ENCODE peak calls at places on chromosomes 12 and 14, in eight cellular contexts. I, A, L, U, C, X, H and N are unnamed samples.

GRCh38 chr12:103312742-103313354 is 182.9 kb downstream of the C12orf42 start:
- DNase-seq in A (no peak), U (no peak), H (no peak), L (no peak), X (no peak), C (no peak), I (no peak), N (no peak)

GRCh38 chr12:29278673-29279420 is 102.1 kb downstream of the ERGIC2 start:
- DNase-seq in C (no peak), X (peak), H (no peak), A (peak), L (no peak), I (no peak), U (no peak), N (no peak)

GRCh38 chr12:21998782-21999181 is 47.2 kb upstream of the CMAS start:
- DNase-seq in A (no peak), X (no peak), I (no peak), H (no peak), U (no peak), L (no peak), C (no peak), N (no peak)

GRCh38 chr12:109736552-109737108 is 23.0 kb downstream of the FAM222A start:
- DNase-seq in C (no peak), H (peak), L (peak), I (peak), X (peak), A (peak), U (peak), N (no peak)

GRCh38 chr12:88202500-88202899 is 60.4 kb downstream of the TMTC3 start:
- DNase-seq in I (no peak), L (no peak), H (no peak), X (peak), C (no peak), U (no peak), A (peak), N (no peak)

GRCh38 chr14:68492889-68493288 is 300.0 kb downstream of the ZFP36L1 start:
- DNase-seq in X (no peak), I (no peak), U (no peak), C (no peak), H (no peak), L (no peak), A (no peak), N (no peak)

GRCh38 chr12:109764776-109765492 is 51.3 kb downstream of the FAM222A start:
- DNase-seq in C (no peak), X (no peak), H (peak), U (peak), L (no peak), I (no peak), A (no peak), N (no peak)

GRCh38 chr12:109387425-109388166 is 39.9 kb downstream of the MYO1H start:
- DNase-seq in I (no peak), H (no peak), X (peak), U (no peak), A (peak), C (peak), L (no peak), N (no peak)

GRCh38 chr14:102545461-102546265 is 36.1 kb upstream of the ANKRD9 start:
- DNase-seq in C (no peak), A (no peak), L (no peak), U (no peak), X (peak), I (no peak), H (no peak), N (no peak)

GRCh38 chr12:76025601-76026575 is 5.7 kb downstream of the PHLDA1 start:
- DNase-seq in C (no peak), X (peak), H (no peak), I (no peak), A (peak), L (no peak), U (no peak), N (no peak)

GRCh38 chr12:401235-402126 is at the start of gene CCDC77:
- DNase-seq in X (peak), A (peak), L (peak), U (peak), C (peak), I (peak), H (peak), N (peak)

GRCh38 chr14:77965919-77966435 is 166.1 kb downstream of the ADCK1 start:
- DNase-seq in U (no peak), H (peak), C (peak), I (peak), L (no peak), A (peak), X (peak), N (peak)

GRCh38 chr12:53430116-53430515 is 6.5 kb downstream of the AMHR2 start:
- DNase-seq in U (peak), X (no peak), A (no peak), H (no peak), L (no peak), I (no peak), C (no peak), N (no peak)

GRCh38 chr12:12822886-12823285 is 9.7 kb downstream of the DDX47 start:
- DNase-seq in U (no peak), H (no peak), I (no peak), L (no peak), X (no peak), C (no peak), A (no peak), N (no peak)

GRCh38 chr12:57627504-57628279 is 5.3 kb downstream of the B4GALNT1 start:
- DNase-seq in C (no peak), I (peak), A (no peak), L (no peak), U (peak), H (no peak), X (no peak), N (peak)

GRCh38 chr12:103571286-103571685 is 15.8 kb upstream of the STAB2 start:
- DNase-seq in X (no peak), U (no peak), C (no peak), A (no peak), I (peak), L (peak), H (peak), N (no peak)

GRCh38 chr12:131030472-131031328 is 77.0 kb downstream of the ADGRD1 start:
- DNase-seq in X (no peak), I (no peak), L (peak), U (no peak), H (no peak), A (no peak), C (no peak), N (no peak)

GRCh38 chr12:11513288-11513687 is 117.9 kb upstream of the PRB2 start:
- DNase-seq in I (no peak), U (no peak), H (no peak), X (peak), A (no peak), C (no peak), L (no peak), N (no peak)

GRCh38 chr12:123670882-123671728 is at the start of gene TCTN2:
- DNase-seq in A (peak), U (peak), H (peak), I (peak), C (peak), X (peak), L (peak), N (peak)

GRCh38 chr12:48291511-48291910 is 59.2 kb downstream of the ZNF641 start:
- DNase-seq in C (no peak), L (no peak), U (no peak), H (no peak), I (no peak), A (no peak), X (no peak), N (no peak)

GRCh38 chr12:13450231-13451080 is 253.9 kb downstream of the EMP1 start:
- DNase-seq in A (no peak), I (no peak), X (no peak), U (no peak), L (no peak), H (no peak), C (no peak), N (no peak)

GRCh38 chr14:73888460-73888725 is 1.7 kb downstream of the ZNF410 start:
- DNase-seq in A (peak), L (no peak), X (peak), C (no peak), H (no peak), I (no peak), U (no peak), N (no peak)

GRCh38 chr12:68411371-68411770 is 79.2 kb upstream of the MDM1 start:
- DNase-seq in H (no peak), I (no peak), X (no peak), C (no peak), U (no peak), L (no peak), A (no peak), N (no peak)

GRCh38 chr12:111687255-111687654 is 1.4 kb downstream of the ACAD10 start:
- DNase-seq in I (no peak), C (peak), L (no peak), H (no peak), X (no peak), U (no peak), A (no peak), N (no peak)
- TF ChIP-seq CTCF in I (no peak), C (peak), L (no peak), H (no peak), X (no peak), U (no peak), A (no peak), N (peak)

GRCh38 chr12:107027304-107028053 is 40.5 kb upstream of the MTERF2 start:
- DNase-seq in H (no peak), I (peak), L (no peak), X (peak), A (peak), C (no peak), U (no peak), N (no peak)
- TF ChIP-seq CTCF in H (no peak), I (no peak), L (no peak), X (no peak), A (no peak), C (no peak), U (no peak), N (no peak)

GRCh38 chr12:129911437-129912049 is 7.7 kb upstream of the TMEM132D start:
- DNase-seq in C (peak), H (peak), U (no peak), A (no peak), X (peak), I (peak), L (peak), N (no peak)
- TF ChIP-seq CTCF in C (peak), H (peak), U (peak), A (no peak), X (peak), I (peak), L (peak), N (peak)

GRCh38 chr14:23725528-23725927 is 89.4 kb downstream of the DHRS2 start:
- DNase-seq in L (no peak), X (no peak), I (no peak), C (no peak), U (no peak), A (no peak), H (no peak), N (no peak)

GRCh38 chr14:23725980-23726746 is 90.0 kb downstream of the DHRS2 start:
- DNase-seq in A (no peak), C (no peak), X (no peak), H (no peak), I (no peak), L (no peak), U (no peak), N (no peak)

GRCh38 chr14:23729720-23730387 is 93.7 kb downstream of the DHRS2 start:
- DNase-seq in L (no peak), H (no peak), I (no peak), X (no peak), C (no peak), A (no peak), U (no peak), N (no peak)

GRCh38 chr14:23728791-23729190 is 92.6 kb downstream of the DHRS2 start:
- DNase-seq in L (no peak), I (no peak), X (no peak), C (no peak), U (no peak), H (no peak), A (no peak), N (no peak)

DNA sequence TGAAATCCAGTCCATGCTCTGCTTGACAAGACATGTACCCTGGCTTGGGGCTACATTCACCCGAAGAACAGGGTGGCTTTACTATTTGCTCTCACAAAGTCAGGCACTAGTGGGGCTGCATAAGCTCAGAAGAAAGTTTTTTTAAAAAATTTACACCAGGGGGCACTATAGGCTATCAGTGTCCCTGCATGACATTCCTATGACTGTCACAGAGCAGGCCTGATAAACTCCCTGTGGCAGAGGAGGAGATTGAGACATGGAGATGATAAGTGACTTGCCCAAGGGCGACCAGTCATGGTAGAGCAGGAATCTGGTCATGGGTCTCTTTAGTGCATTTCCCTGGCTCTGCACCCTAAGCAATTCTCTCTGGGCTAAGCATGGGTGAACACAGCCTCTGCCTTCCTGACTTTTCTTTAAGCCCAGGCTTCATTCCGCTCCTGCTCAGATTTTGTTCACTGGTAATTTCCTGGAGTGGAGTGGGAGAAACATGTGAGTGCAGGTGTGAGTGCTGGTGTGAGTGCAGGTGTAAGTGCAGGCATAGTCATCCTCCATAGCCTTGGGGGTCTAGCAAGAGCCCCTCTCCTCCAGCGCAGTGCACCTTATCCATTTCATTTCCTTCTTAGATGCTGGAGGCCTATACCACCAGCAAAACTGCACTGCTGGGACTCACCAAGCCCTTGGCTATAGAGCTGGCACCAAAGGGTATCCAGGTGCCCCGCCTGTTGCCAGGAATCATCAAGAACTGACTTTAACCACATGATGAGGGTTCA is 91.6 kb downstream of the DHRS2 start:
- DNase-seq in C (peak), X (peak), U (no peak), L (no peak), I (peak), H (no peak), A (peak), N (no peak)
- TF ChIP-seq CTCF in C (no peak), X (peak), U (peak), L (peak), I (peak), H (no peak), A (peak), N (peak)

GRCh38 chr12:14893471-14894250 is 8.0 kb upstream of the MGP start:
- DNase-seq in C (no peak), L (no peak), X (peak), H (no peak), A (peak), I (no peak), U (no peak), N (no peak)

GRCh38 chr12:14896477-14897184 is 11.0 kb upstream of the MGP start:
- DNase-seq in U (no peak), A (peak), L (no peak), C (no peak), X (peak), I (no peak), H (no peak), N (no peak)

DNA sequence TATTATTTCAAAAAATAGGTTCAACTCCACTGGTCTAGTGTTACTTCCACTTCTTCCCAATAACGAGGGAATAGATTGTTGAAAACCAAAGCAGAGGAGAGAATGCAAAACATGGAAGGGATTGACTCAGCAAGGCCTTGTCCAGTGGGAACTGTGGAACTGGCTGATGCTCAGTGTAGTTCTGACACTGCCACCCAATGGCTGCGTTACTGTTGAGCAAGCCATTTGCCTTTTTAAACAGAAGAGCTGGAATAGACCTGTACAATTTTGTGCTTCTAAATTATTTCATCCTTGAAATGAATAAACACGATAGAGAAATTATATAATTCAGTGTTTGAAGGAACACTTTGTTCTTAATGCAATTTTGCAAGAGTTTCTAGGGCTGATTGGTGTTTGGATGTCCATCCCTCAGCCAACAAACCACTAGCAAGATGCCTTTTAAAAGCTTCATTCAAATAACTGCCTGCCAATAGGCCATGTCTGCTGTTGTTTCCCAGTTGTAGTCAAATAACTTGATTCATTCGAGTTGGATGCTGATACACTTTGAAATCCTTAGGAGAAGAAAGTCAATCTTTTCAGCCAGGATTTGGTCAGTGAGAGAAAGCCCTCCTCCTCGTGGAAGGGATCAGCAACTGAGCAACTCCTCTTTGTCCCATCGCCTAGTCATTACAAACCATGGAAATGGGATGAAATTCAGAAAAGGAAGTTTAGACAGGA is 7.2 kb upstream of the MGP start:
- DNase-seq in L (no peak), I (peak), X (peak), H (no peak), U (peak), C (no peak), A (peak), N (no peak)
- TF ChIP-seq CTCF in L (no peak), I (no peak), X (peak), H (no peak), U (no peak), C (no peak), A (peak), N (peak)

DNA sequence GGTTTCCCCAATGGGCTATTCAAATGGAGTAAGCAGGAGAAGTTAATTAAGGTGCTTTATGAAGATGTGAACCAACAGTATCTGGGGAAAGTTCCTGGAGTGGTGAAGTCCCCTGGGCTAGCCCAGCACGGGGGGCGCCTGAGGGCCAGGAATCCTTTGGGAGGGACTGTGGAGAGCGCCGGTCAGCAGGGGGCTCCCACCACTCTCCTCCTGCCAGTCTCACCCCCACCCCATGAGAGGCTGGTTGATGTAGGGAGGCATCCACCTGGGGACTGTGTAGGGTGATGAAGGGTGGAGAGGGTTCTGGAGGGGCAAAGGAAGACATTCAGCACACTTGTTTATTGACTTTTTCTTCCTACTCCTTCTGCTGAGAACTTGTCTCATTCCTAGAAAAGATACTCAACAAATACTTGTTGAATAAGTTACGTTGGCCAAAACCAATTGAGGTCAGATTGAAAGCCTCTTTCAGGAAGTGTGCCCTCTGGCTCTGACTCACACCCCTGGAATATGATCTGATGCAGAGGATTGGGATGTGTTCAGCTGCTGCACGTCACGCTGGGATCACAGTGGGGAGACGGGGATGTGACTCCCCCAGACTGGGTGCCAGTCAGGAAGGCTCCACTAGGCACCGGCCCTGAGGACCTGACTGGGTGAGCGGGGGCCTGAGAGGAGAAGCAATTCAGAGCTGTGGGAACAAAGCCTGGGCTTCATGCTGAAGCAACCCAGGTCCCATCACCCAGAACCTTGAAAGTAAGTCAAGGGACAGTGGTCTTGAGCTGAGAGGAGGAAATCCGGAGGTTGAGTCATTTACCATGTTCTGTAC is 4.2 kb downstream of the CEBPE start:
- DNase-seq in U (peak), H (no peak), A (peak), I (no peak), L (no peak), C (no peak), X (peak), N (no peak)
- TF ChIP-seq CTCF in U (no peak), H (no peak), A (no peak), I (no peak), L (no peak), C (no peak), X (no peak), N (peak)